ENCODE peak calls at places on chromosome 13, in ten cellular contexts. Y is psoas muscle, S is cardiac fibroblast, P is IMR-90, I is GM12865, E is epithelial cell of esophagus, K is pancreas, U is thoracic aorta, Q is endodermal cell, J is GM06990. W is an unnamed sample.
A peak's percentile ranks its signal among the peaks of the same experiment; 100 is the strongest.

GRCh38 chr13:47594833-47595232 is 406.2 kb downstream of the SUCLA2 start:
- DNase-seq in Y (no peak), S (peak; percentile 19), P (peak; percentile 1), I (peak; percentile 18), E (peak; percentile 21), K (no peak), U (no peak), Q (peak; percentile 83), J (no peak), W (no peak)

GRCh38 chr13:77789386-77789785 is 91.9 kb downstream of the SLAIN1 start:
- DNase-seq in Y (no peak), S (no peak), P (no peak), I (no peak), E (no peak), K (no peak), U (no peak), Q (no peak), J (no peak), W (no peak)

GRCh38 chr13:44300895-44301638 is 72.6 kb upstream of the SERP2 start:
- DNase-seq in Y (peak; percentile 78), S (peak; percentile 90), P (peak; percentile 87), I (peak; percentile 82), E (peak; percentile 93), K (peak; percentile 63), U (no peak), Q (no peak), J (peak; percentile 27), W (peak; percentile 89)

GRCh38 chr13:48629282-48629681 is 24.4 kb upstream of the CYSLTR2 start:
- DNase-seq in Y (no peak), S (no peak), P (no peak), I (no peak), E (no peak), K (no peak), U (no peak), Q (no peak), J (no peak), W (no peak)

GRCh38 chr13:21395953-21396352 is 63.1 kb downstream of the ZDHHC20 start:
- DNase-seq in Y (no peak), S (no peak), P (no peak), I (no peak), E (no peak), K (no peak), U (no peak), Q (no peak), J (no peak), W (no peak)

GRCh38 chr13:96527497-96527896 is 437.6 kb downstream of the HS6ST3 start:
- DNase-seq in Y (no peak), S (no peak), P (no peak), I (no peak), E (no peak), K (no peak), U (no peak), Q (peak; percentile 54), J (no peak), W (no peak)

GRCh38 chr13:26558912-26559485 is 1.5 kb downstream of the WASF3 start:
- DNase-seq in Y (no peak), S (no peak), P (no peak), I (no peak), E (no peak), K (no peak), U (no peak), Q (no peak), J (no peak), W (peak; percentile 5)

GRCh38 chr13:34156841-34157365 is 339.0 kb downstream of the RFC3 start:
- DNase-seq in Y (no peak), S (peak; percentile 95), P (peak; percentile 95), I (peak; percentile 92), E (peak; percentile 99), K (peak; percentile 77), U (peak; percentile 66), Q (peak; percentile 75), J (peak; percentile 67), W (peak; percentile 96)

GRCh38 chr13:59534806-59535205 is 628.9 kb downstream of the DIAPH3 start:
- DNase-seq in Y (no peak), S (no peak), P (no peak), I (no peak), E (no peak), K (no peak), U (no peak), Q (no peak), J (no peak), W (no peak)

GRCh38 chr13:44474122-44474910 is 100.7 kb downstream of the SERP2 start:
- DNase-seq in Y (no peak), S (peak; percentile 25), P (peak; percentile 17), I (no peak), E (no peak), K (no peak), U (no peak), Q (no peak), J (no peak), W (peak; percentile 22)

GRCh38 chr13:110520431-110521295 is 40.9 kb downstream of the RAB20 start:
- DNase-seq in Y (peak; percentile 87), S (peak; percentile 69), P (peak; percentile 53), I (no peak), E (no peak), K (peak; percentile 75), U (peak; percentile 74), Q (no peak), J (no peak), W (peak; percentile 76)

GRCh38 chr13:34750078-34750703 is 191.9 kb upstream of the NBEA start:
- DNase-seq in Y (no peak), S (no peak), P (no peak), I (peak; percentile 26), E (no peak), K (peak; percentile 18), U (no peak), Q (peak; percentile 83), J (peak; percentile 2), W (no peak)

GRCh38 chr13:41520016-41520698 is 62.8 kb downstream of the RGCC start:
- DNase-seq in Y (no peak), S (no peak), P (no peak), I (no peak), E (no peak), K (no peak), U (no peak), Q (no peak), J (no peak), W (no peak)

GRCh38 chr13:74438911-74439310 is 304.7 kb upstream of the KLF12 start:
- DNase-seq in Y (no peak), S (no peak), P (no peak), I (no peak), E (no peak), K (no peak), U (no peak), Q (no peak), J (no peak), W (no peak)

GRCh38 chr13:99517577-99517976 is 16.3 kb downstream of the TM9SF2 start:
- DNase-seq in Y (no peak), S (no peak), P (no peak), I (no peak), E (no peak), K (no peak), U (no peak), Q (no peak), J (no peak), W (no peak)

GRCh38 chr13:36918246-36919060 is 1.6 kb downstream of the SMAD9 start:
- DNase-seq in Y (no peak), S (no peak), P (peak; percentile 36), I (peak; percentile 5), E (no peak), K (no peak), U (no peak), Q (no peak), J (no peak), W (peak; percentile 29)
- H3K4me3 ChIP-seq in Y (peak overlapping the region; percentile 84), S (peak overlapping the region; percentile 69), P (peak overlapping the region; percentile 78), I (no peak overlapping the region), E (peak overlapping the region; percentile 56), K (no peak overlapping the region), U (peak overlapping the region; percentile 91), Q (peak overlapping the region; percentile 80), J (no peak overlapping the region), W (peak overlapping the region; percentile 75)

DNA sequence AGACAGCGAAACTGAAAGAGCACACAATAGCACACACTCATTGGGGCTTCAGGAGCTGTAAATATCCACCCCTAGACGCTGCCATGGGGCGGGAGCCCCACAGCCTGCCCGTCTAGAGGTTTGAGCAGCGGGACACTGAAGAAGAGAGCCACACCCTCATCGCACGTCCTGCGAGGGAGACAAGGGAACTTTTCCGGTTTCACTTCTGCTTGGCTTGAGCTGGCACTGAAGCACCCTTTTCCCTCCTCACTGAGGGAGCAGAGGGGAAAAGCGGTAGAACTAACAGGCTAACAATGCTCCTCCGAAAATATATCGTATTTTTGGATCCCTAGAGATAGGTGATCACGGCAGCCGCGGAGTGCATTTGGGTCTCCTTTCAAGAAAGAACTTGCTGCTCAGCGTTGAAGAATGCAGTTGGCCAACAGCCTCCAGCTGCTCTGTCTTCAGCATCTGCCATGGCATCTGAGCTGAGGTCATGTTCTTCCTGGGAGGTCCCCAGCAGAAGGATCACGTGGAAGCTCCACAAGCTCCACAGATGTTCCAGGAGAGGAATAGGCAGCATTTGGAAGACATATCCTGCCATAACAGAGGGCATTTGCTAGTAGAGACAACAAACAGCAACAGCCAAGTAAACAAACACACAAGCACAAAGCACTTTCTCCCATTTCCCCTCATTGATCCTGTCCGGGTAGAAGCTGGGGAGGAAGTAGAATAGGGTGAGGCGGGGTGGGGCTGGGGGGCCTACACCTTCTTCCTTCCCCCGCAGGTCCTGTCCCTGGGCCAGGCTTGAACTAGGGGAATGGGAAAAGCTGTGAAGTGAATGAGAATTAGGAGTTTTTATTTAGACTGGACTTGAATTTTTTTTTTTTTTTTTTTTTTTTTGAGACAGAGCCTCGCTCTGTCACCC is 44.8 kb upstream of the ALOX5AP start:
- DNase-seq in Y (peak; percentile 85), S (peak; percentile 99), P (peak; percentile 99), I (peak; percentile 63), E (peak; percentile 83), K (no peak), U (no peak), Q (no peak), J (peak; percentile 45), W (peak; percentile 94)
- H3K4me3 ChIP-seq in Y (peak overlapping the region; percentile 56), S (peak overlapping the region; percentile 57), P (peak overlapping the region; percentile 31), I (peak overlapping the region; percentile 42), E (peak overlapping the region; percentile 48), K (no peak overlapping the region), U (peak overlapping the region; percentile 64), Q (no peak overlapping the region), J (peak overlapping the region; percentile 58), W (peak overlapping the region; percentile 4)

DNA sequence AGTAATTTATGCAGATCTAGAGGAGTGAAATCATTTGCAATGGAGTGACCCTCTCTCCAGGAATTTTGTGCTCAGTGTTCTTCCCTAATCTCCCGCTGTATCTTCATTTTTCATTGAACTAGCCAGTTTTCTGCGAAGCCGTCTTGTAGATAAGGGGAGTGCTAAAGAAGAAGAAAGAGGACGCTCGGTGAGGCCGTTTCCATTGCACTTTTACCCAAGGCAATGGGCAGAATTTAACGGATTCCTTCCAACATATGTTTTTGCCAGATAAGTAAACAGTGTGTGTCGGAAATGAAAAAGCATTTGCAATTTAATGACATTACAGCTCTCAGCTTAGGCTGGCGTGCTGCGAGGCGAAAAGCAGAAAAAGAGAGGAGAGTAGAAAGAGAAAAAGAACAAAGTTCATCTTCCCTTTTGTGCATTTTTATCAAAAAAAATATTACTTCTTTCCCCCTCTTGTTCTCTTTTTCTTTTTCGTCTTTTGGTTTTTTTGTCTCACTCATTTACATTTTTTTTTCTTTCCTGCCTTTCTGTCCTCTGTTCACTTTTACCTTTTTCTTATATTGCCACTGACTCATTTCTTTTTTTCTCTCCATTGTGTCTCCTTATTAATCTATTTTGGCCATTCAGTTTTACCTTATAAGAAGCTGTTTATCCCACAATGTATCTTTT is 49.9 kb downstream of the SOX21 start:
- DNase-seq in Y (no peak), S (no peak), P (no peak), I (no peak), E (no peak), K (no peak), U (no peak), Q (no peak), J (no peak), W (no peak)
- H3K4me3 ChIP-seq in Y (no peak overlapping the region), S (no peak overlapping the region), P (no peak overlapping the region), I (no peak overlapping the region), E (no peak overlapping the region), K (no peak overlapping the region), U (no peak overlapping the region), Q (no peak overlapping the region), J (no peak overlapping the region), W (no peak overlapping the region)

GRCh38 chr13:71864981-71865857 is 1.8 kb downstream of the DACH1 start:
- DNase-seq in Y (peak; percentile 60), S (peak; percentile 24), P (no peak), I (no peak), E (no peak), K (peak; percentile 21), U (no peak), Q (peak; percentile 77), J (no peak), W (peak; percentile 38)
- H3K4me3 ChIP-seq in Y (peak overlapping the region; percentile 72), S (peak overlapping the region; percentile 45), P (peak overlapping the region; percentile 27), I (no peak overlapping the region), E (peak overlapping the region; percentile 42), K (peak overlapping the region; percentile 32), U (peak overlapping the region; percentile 69), Q (peak overlapping the region; percentile 86), J (no peak overlapping the region), W (peak overlapping the region; percentile 43)

W was measured in astrocyte of the spinal cord.